ENCODE peak calls at places on chromosomes 13 and 19, in ten cellular contexts. One of them, this sample, is unnamed.
A peak's percentile ranks its signal among the peaks of the same experiment; 100 is the strongest.

GRCh38 chr19:12623361-12624031 is 12.8 kb downstream of the ZNF791 start:
- DNase-seq in NCI-H748 treated with DMSO at 0.1 percent for 48 hours: no peak
- DNase-seq in fibroblast of pulmonary artery: no peak
- DNase-seq in nucleus accumbens: no peak
- DNase-seq in stimulated activated effector memory CD8-positive, alpha-beta T cell treated with anti-CD3 and anti-CD28 coated beads, Interleukin-12 subunit alpha, Interleukin-12 subunit beta, amount 100 ng/mL, for 72 hours: no peak
- DNase-seq in stimulated activated CD4-positive, alpha-beta T cell treated with anti-CD3 and anti-CD28 coated beads, Interleukin-1b, Interleukin-23, amount 100 ng/mL, for 4 hours: no peak
- DNase-seq in omental fat pad: no peak
- DNase-seq in T-cell: no peak
- DNase-seq in HT-29: no peak
- DNase-seq in GM18507: no peak
- DNase-seq in this sample: no peak

GRCh38 chr13:40273173-40274000 is 393.1 kb downstream of the FOXO1 start:
- DNase-seq in NCI-H748 treated with DMSO at 0.1 percent for 48 hours: no peak
- DNase-seq in fibroblast of pulmonary artery: no peak
- DNase-seq in nucleus accumbens: no peak
- DNase-seq in stimulated activated effector memory CD8-positive, alpha-beta T cell treated with anti-CD3 and anti-CD28 coated beads, Interleukin-12 subunit alpha, Interleukin-12 subunit beta, amount 100 ng/mL, for 72 hours: no peak
- DNase-seq in stimulated activated CD4-positive, alpha-beta T cell treated with anti-CD3 and anti-CD28 coated beads, Interleukin-1b, Interleukin-23, amount 100 ng/mL, for 4 hours: no peak
- DNase-seq in omental fat pad: no peak
- DNase-seq in T-cell: no peak
- DNase-seq in HT-29: no peak
- DNase-seq in GM18507: no peak
- DNase-seq in this sample: no peak

GRCh38 chr19:48445256-48445605 is 552 bp upstream of the GRWD1 start:
- DNase-seq in NCI-H748 treated with DMSO at 0.1 percent for 48 hours: peak; percentile 96
- DNase-seq in fibroblast of pulmonary artery: peak; percentile 94
- DNase-seq in nucleus accumbens: no peak
- DNase-seq in stimulated activated effector memory CD8-positive, alpha-beta T cell treated with anti-CD3 and anti-CD28 coated beads, Interleukin-12 subunit alpha, Interleukin-12 subunit beta, amount 100 ng/mL, for 72 hours: peak; percentile 70
- DNase-seq in stimulated activated CD4-positive, alpha-beta T cell treated with anti-CD3 and anti-CD28 coated beads, Interleukin-1b, Interleukin-23, amount 100 ng/mL, for 4 hours: no peak
- DNase-seq in omental fat pad: no peak
- DNase-seq in T-cell: no peak
- DNase-seq in HT-29: peak; percentile 96
- DNase-seq in GM18507: peak; percentile 47
- DNase-seq in this sample: no peak

GRCh38 chr13:32225494-32225931 is 89.7 kb downstream of the ZAR1L start:
- DNase-seq in NCI-H748 treated with DMSO at 0.1 percent for 48 hours: no peak
- DNase-seq in fibroblast of pulmonary artery: peak; percentile 25
- DNase-seq in nucleus accumbens: no peak
- DNase-seq in stimulated activated effector memory CD8-positive, alpha-beta T cell treated with anti-CD3 and anti-CD28 coated beads, Interleukin-12 subunit alpha, Interleukin-12 subunit beta, amount 100 ng/mL, for 72 hours: no peak
- DNase-seq in stimulated activated CD4-positive, alpha-beta T cell treated with anti-CD3 and anti-CD28 coated beads, Interleukin-1b, Interleukin-23, amount 100 ng/mL, for 4 hours: no peak
- DNase-seq in omental fat pad: no peak
- DNase-seq in T-cell: no peak
- DNase-seq in HT-29: no peak
- DNase-seq in GM18507: no peak
- DNase-seq in this sample: no peak

GRCh38 chr19:4909172-4909896 is at the start of gene UHRF1:
- DNase-seq in NCI-H748 treated with DMSO at 0.1 percent for 48 hours: no peak
- DNase-seq in fibroblast of pulmonary artery: no peak
- DNase-seq in nucleus accumbens: no peak
- DNase-seq in stimulated activated effector memory CD8-positive, alpha-beta T cell treated with anti-CD3 and anti-CD28 coated beads, Interleukin-12 subunit alpha, Interleukin-12 subunit beta, amount 100 ng/mL, for 72 hours: peak; percentile 80
- DNase-seq in stimulated activated CD4-positive, alpha-beta T cell treated with anti-CD3 and anti-CD28 coated beads, Interleukin-1b, Interleukin-23, amount 100 ng/mL, for 4 hours: peak; percentile 65
- DNase-seq in omental fat pad: no peak
- DNase-seq in T-cell: peak; percentile 4
- DNase-seq in HT-29: peak; percentile 52
- DNase-seq in GM18507: peak; percentile 62
- DNase-seq in this sample: no peak

GRCh38 chr13:57632276-57633140 is 964 bp downstream of the PCDH17 start:
- DNase-seq in NCI-H748 treated with DMSO at 0.1 percent for 48 hours: no peak
- DNase-seq in fibroblast of pulmonary artery: peak; percentile 12
- DNase-seq in nucleus accumbens: peak; percentile 74
- DNase-seq in stimulated activated effector memory CD8-positive, alpha-beta T cell treated with anti-CD3 and anti-CD28 coated beads, Interleukin-12 subunit alpha, Interleukin-12 subunit beta, amount 100 ng/mL, for 72 hours: no peak
- DNase-seq in stimulated activated CD4-positive, alpha-beta T cell treated with anti-CD3 and anti-CD28 coated beads, Interleukin-1b, Interleukin-23, amount 100 ng/mL, for 4 hours: no peak
- DNase-seq in omental fat pad: no peak
- DNase-seq in T-cell: no peak
- DNase-seq in HT-29: no peak
- DNase-seq in GM18507: no peak
- DNase-seq in this sample: peak; percentile 69

GRCh38 chr13:44414771-44415170 is 41.1 kb downstream of the SERP2 start:
- DNase-seq in NCI-H748 treated with DMSO at 0.1 percent for 48 hours: no peak
- DNase-seq in fibroblast of pulmonary artery: no peak
- DNase-seq in nucleus accumbens: no peak
- DNase-seq in stimulated activated effector memory CD8-positive, alpha-beta T cell treated with anti-CD3 and anti-CD28 coated beads, Interleukin-12 subunit alpha, Interleukin-12 subunit beta, amount 100 ng/mL, for 72 hours: no peak
- DNase-seq in stimulated activated CD4-positive, alpha-beta T cell treated with anti-CD3 and anti-CD28 coated beads, Interleukin-1b, Interleukin-23, amount 100 ng/mL, for 4 hours: no peak
- DNase-seq in omental fat pad: no peak
- DNase-seq in T-cell: no peak
- DNase-seq in HT-29: no peak
- DNase-seq in GM18507: no peak
- DNase-seq in this sample: no peak

GRCh38 chr13:42990147-42990990 is 1.7 kb downstream of the EPSTI1 start:
- DNase-seq in NCI-H748 treated with DMSO at 0.1 percent for 48 hours: peak; percentile 67
- DNase-seq in fibroblast of pulmonary artery: no peak
- DNase-seq in nucleus accumbens: no peak
- DNase-seq in stimulated activated effector memory CD8-positive, alpha-beta T cell treated with anti-CD3 and anti-CD28 coated beads, Interleukin-12 subunit alpha, Interleukin-12 subunit beta, amount 100 ng/mL, for 72 hours: no peak
- DNase-seq in stimulated activated CD4-positive, alpha-beta T cell treated with anti-CD3 and anti-CD28 coated beads, Interleukin-1b, Interleukin-23, amount 100 ng/mL, for 4 hours: no peak
- DNase-seq in omental fat pad: no peak
- DNase-seq in T-cell: no peak
- DNase-seq in HT-29: no peak
- DNase-seq in GM18507: no peak
- DNase-seq in this sample: no peak

GRCh38 chr19:32289566-32290210 is 55.7 kb upstream of the ZNF507 start:
- DNase-seq in NCI-H748 treated with DMSO at 0.1 percent for 48 hours: no peak
- DNase-seq in fibroblast of pulmonary artery: no peak
- DNase-seq in nucleus accumbens: no peak
- DNase-seq in stimulated activated effector memory CD8-positive, alpha-beta T cell treated with anti-CD3 and anti-CD28 coated beads, Interleukin-12 subunit alpha, Interleukin-12 subunit beta, amount 100 ng/mL, for 72 hours: no peak
- DNase-seq in stimulated activated CD4-positive, alpha-beta T cell treated with anti-CD3 and anti-CD28 coated beads, Interleukin-1b, Interleukin-23, amount 100 ng/mL, for 4 hours: no peak
- DNase-seq in omental fat pad: no peak
- DNase-seq in T-cell: no peak
- DNase-seq in HT-29: no peak
- DNase-seq in GM18507: no peak
- DNase-seq in this sample: no peak

GRCh38 chr13:28338202-28338601 is 156.7 kb downstream of the FLT1 start:
- DNase-seq in NCI-H748 treated with DMSO at 0.1 percent for 48 hours: no peak
- DNase-seq in fibroblast of pulmonary artery: no peak
- DNase-seq in nucleus accumbens: no peak
- DNase-seq in stimulated activated effector memory CD8-positive, alpha-beta T cell treated with anti-CD3 and anti-CD28 coated beads, Interleukin-12 subunit alpha, Interleukin-12 subunit beta, amount 100 ng/mL, for 72 hours: no peak
- DNase-seq in stimulated activated CD4-positive, alpha-beta T cell treated with anti-CD3 and anti-CD28 coated beads, Interleukin-1b, Interleukin-23, amount 100 ng/mL, for 4 hours: no peak
- DNase-seq in omental fat pad: no peak
- DNase-seq in T-cell: no peak
- DNase-seq in HT-29: no peak
- DNase-seq in GM18507: no peak
- DNase-seq in this sample: no peak

GRCh38 chr19:10419200-10419645 is 1.1 kb upstream of the PDE4A start:
- DNase-seq in NCI-H748 treated with DMSO at 0.1 percent for 48 hours: no peak
- DNase-seq in fibroblast of pulmonary artery: no peak
- DNase-seq in nucleus accumbens: no peak
- DNase-seq in stimulated activated effector memory CD8-positive, alpha-beta T cell treated with anti-CD3 and anti-CD28 coated beads, Interleukin-12 subunit alpha, Interleukin-12 subunit beta, amount 100 ng/mL, for 72 hours: peak; percentile 75
- DNase-seq in stimulated activated CD4-positive, alpha-beta T cell treated with anti-CD3 and anti-CD28 coated beads, Interleukin-1b, Interleukin-23, amount 100 ng/mL, for 4 hours: no peak
- DNase-seq in omental fat pad: no peak
- DNase-seq in T-cell: no peak
- DNase-seq in HT-29: no peak
- DNase-seq in GM18507: no peak
- DNase-seq in this sample: no peak

GRCh38 chr13:77345150-77345780 is 18.4 kb upstream of the MYCBP2 start:
- DNase-seq in NCI-H748 treated with DMSO at 0.1 percent for 48 hours: peak; percentile 70
- DNase-seq in fibroblast of pulmonary artery: no peak
- DNase-seq in nucleus accumbens: no peak
- DNase-seq in stimulated activated effector memory CD8-positive, alpha-beta T cell treated with anti-CD3 and anti-CD28 coated beads, Interleukin-12 subunit alpha, Interleukin-12 subunit beta, amount 100 ng/mL, for 72 hours: peak; percentile 70
- DNase-seq in stimulated activated CD4-positive, alpha-beta T cell treated with anti-CD3 and anti-CD28 coated beads, Interleukin-1b, Interleukin-23, amount 100 ng/mL, for 4 hours: no peak
- DNase-seq in omental fat pad: no peak
- DNase-seq in T-cell: no peak
- DNase-seq in HT-29: no peak
- DNase-seq in GM18507: no peak
- DNase-seq in this sample: no peak

GRCh38 chr19:48988860-48989259 is 4.2 kb downstream of the GYS1 start:
- DNase-seq in NCI-H748 treated with DMSO at 0.1 percent for 48 hours: no peak
- DNase-seq in fibroblast of pulmonary artery: no peak
- DNase-seq in nucleus accumbens: no peak
- DNase-seq in stimulated activated effector memory CD8-positive, alpha-beta T cell treated with anti-CD3 and anti-CD28 coated beads, Interleukin-12 subunit alpha, Interleukin-12 subunit beta, amount 100 ng/mL, for 72 hours: no peak
- DNase-seq in stimulated activated CD4-positive, alpha-beta T cell treated with anti-CD3 and anti-CD28 coated beads, Interleukin-1b, Interleukin-23, amount 100 ng/mL, for 4 hours: no peak
- DNase-seq in omental fat pad: no peak
- DNase-seq in T-cell: no peak
- DNase-seq in HT-29: no peak
- DNase-seq in GM18507: no peak
- DNase-seq in this sample: no peak

GRCh38 chr19:17790059-17790780 is 4.7 kb upstream of the B3GNT3 start:
- DNase-seq in NCI-H748 treated with DMSO at 0.1 percent for 48 hours: no peak
- DNase-seq in fibroblast of pulmonary artery: no peak
- DNase-seq in nucleus accumbens: no peak
- DNase-seq in stimulated activated effector memory CD8-positive, alpha-beta T cell treated with anti-CD3 and anti-CD28 coated beads, Interleukin-12 subunit alpha, Interleukin-12 subunit beta, amount 100 ng/mL, for 72 hours: no peak
- DNase-seq in stimulated activated CD4-positive, alpha-beta T cell treated with anti-CD3 and anti-CD28 coated beads, Interleukin-1b, Interleukin-23, amount 100 ng/mL, for 4 hours: no peak
- DNase-seq in omental fat pad: no peak
- DNase-seq in T-cell: no peak
- DNase-seq in HT-29: peak; percentile 28
- DNase-seq in GM18507: no peak
- DNase-seq in this sample: no peak

GRCh38 chr13:50524540-50524939 is 319.0 kb downstream of the DLEU7 start:
- DNase-seq in NCI-H748 treated with DMSO at 0.1 percent for 48 hours: no peak
- DNase-seq in fibroblast of pulmonary artery: no peak
- DNase-seq in nucleus accumbens: no peak
- DNase-seq in stimulated activated effector memory CD8-positive, alpha-beta T cell treated with anti-CD3 and anti-CD28 coated beads, Interleukin-12 subunit alpha, Interleukin-12 subunit beta, amount 100 ng/mL, for 72 hours: no peak
- DNase-seq in stimulated activated CD4-positive, alpha-beta T cell treated with anti-CD3 and anti-CD28 coated beads, Interleukin-1b, Interleukin-23, amount 100 ng/mL, for 4 hours: no peak
- DNase-seq in omental fat pad: no peak
- DNase-seq in T-cell: no peak
- DNase-seq in HT-29: no peak
- DNase-seq in GM18507: no peak
- DNase-seq in this sample: no peak

GRCh38 chr13:99380921-99381645 is 73.9 kb upstream of the GPR183 start:
- DNase-seq in NCI-H748 treated with DMSO at 0.1 percent for 48 hours: no peak
- DNase-seq in fibroblast of pulmonary artery: no peak
- DNase-seq in nucleus accumbens: no peak
- DNase-seq in stimulated activated effector memory CD8-positive, alpha-beta T cell treated with anti-CD3 and anti-CD28 coated beads, Interleukin-12 subunit alpha, Interleukin-12 subunit beta, amount 100 ng/mL, for 72 hours: peak; percentile 83
- DNase-seq in stimulated activated CD4-positive, alpha-beta T cell treated with anti-CD3 and anti-CD28 coated beads, Interleukin-1b, Interleukin-23, amount 100 ng/mL, for 4 hours: peak; percentile 45
- DNase-seq in omental fat pad: no peak
- DNase-seq in T-cell: peak; percentile 71
- DNase-seq in HT-29: no peak
- DNase-seq in GM18507: no peak
- DNase-seq in this sample: no peak

GRCh38 chr13:57633950-57634828 is 2.6 kb downstream of the PCDH17 start:
- DNase-seq in NCI-H748 treated with DMSO at 0.1 percent for 48 hours: no peak
- DNase-seq in fibroblast of pulmonary artery: no peak
- DNase-seq in nucleus accumbens: peak; percentile 78
- DNase-seq in stimulated activated effector memory CD8-positive, alpha-beta T cell treated with anti-CD3 and anti-CD28 coated beads, Interleukin-12 subunit alpha, Interleukin-12 subunit beta, amount 100 ng/mL, for 72 hours: no peak
- DNase-seq in stimulated activated CD4-positive, alpha-beta T cell treated with anti-CD3 and anti-CD28 coated beads, Interleukin-1b, Interleukin-23, amount 100 ng/mL, for 4 hours: no peak
- DNase-seq in omental fat pad: no peak
- DNase-seq in T-cell: no peak
- DNase-seq in HT-29: no peak
- DNase-seq in GM18507: no peak
- DNase-seq in this sample: peak; percentile 67